ENCODE peak calls at places on chromosomes 16 and 17, in eight cellular contexts. O, Q, N, B, K, C, A and F are unnamed samples.

GRCh38 chr17:43125967-43126910 is 1.1 kb upstream of the BRCA1 start:
- DNase-seq in O (no peak), Q (no peak), N (peak), B (no peak), K (no peak), C (no peak), A (peak), F (no peak)

GRCh38 chr17:8188408-8188839 is 1.6 kb downstream of the BORCS6 start:
- DNase-seq in O (no peak), Q (no peak), N (no peak), B (no peak), K (peak), C (no peak), A (no peak), F (no peak)

GRCh38 chr17:63774141-63774981 is at the start of gene DDX42:
- DNase-seq in O (peak), Q (no peak), N (peak), B (peak), K (peak), C (peak), A (peak), F (no peak)

GRCh38 chr17:44069974-44070454 is 521 bp upstream of the G6PC3 start:
- DNase-seq in O (peak), Q (no peak), N (no peak), B (peak), K (no peak), C (peak), A (peak), F (no peak)

GRCh38 chr16:3030128-3030871 is 6.4 kb downstream of the BICDL2 start:
- DNase-seq in O (no peak), Q (no peak), N (no peak), B (no peak), K (no peak), C (no peak), A (peak), F (no peak)

GRCh38 chr17:41586863-41587495 is at the start of gene KRT14:
- DNase-seq in O (peak), Q (no peak), N (no peak), B (no peak), K (no peak), C (no peak), A (no peak), F (no peak)

GRCh38 chr17:12522743-12523181 is 142.9 kb upstream of the MYOCD start:
- DNase-seq in O (peak), Q (no peak), N (no peak), B (no peak), K (no peak), C (peak), A (peak), F (no peak)

GRCh38 chr17:69773081-69773480 is 301.9 kb upstream of the KCNJ16 start:
- DNase-seq in O (peak), Q (no peak), N (no peak), B (no peak), K (no peak), C (no peak), A (no peak), F (no peak)

GRCh38 chr17:7410634-7411426 is 3.2 kb downstream of the NLGN2 start:
- DNase-seq in O (no peak), Q (no peak), N (no peak), B (no peak), K (no peak), C (no peak), A (no peak), F (no peak)

GRCh38 chr17:59851431-59852375 is 41.0 kb downstream of the TUBD1 start:
- DNase-seq in O (peak), Q (no peak), N (peak), B (no peak), K (no peak), C (no peak), A (no peak), F (no peak)

GRCh38 chr16:1524366-1524765 is 9.1 kb upstream of the TMEM204 start:
- DNase-seq in O (no peak), Q (no peak), N (no peak), B (no peak), K (no peak), C (no peak), A (no peak), F (no peak)

GRCh38 chr16:1525871-1526607 is 7.4 kb upstream of the TMEM204 start:
- DNase-seq in O (no peak), Q (no peak), N (no peak), B (no peak), K (no peak), C (no peak), A (no peak), F (no peak)

GRCh38 chr16:1520461-1520860 is 13.0 kb upstream of the TMEM204 start:
- DNase-seq in O (no peak), Q (no peak), N (no peak), B (no peak), K (no peak), C (no peak), A (no peak), F (no peak)

GRCh38 chr16:1526608-1527555 is 6.6 kb upstream of the TMEM204 start:
- DNase-seq in O (no peak), Q (no peak), N (no peak), B (no peak), K (no peak), C (no peak), A (no peak), F (no peak)

GRCh38 chr16:1523581-1524245 is 9.8 kb upstream of the TMEM204 start:
- DNase-seq in O (no peak), Q (no peak), N (no peak), B (no peak), K (no peak), C (no peak), A (no peak), F (no peak)
- TF ChIP-seq CTCF in O (no peak), Q (no peak), N (no peak), B (no peak), K (no peak), C (no peak), A (no peak), F (no peak)

GRCh38 chr17:79273660-79274059 is 199.0 kb downstream of the ENGASE start:
- DNase-seq in O (no peak), Q (no peak), N (no peak), B (no peak), K (no peak), C (no peak), A (no peak), F (no peak)
- TF ChIP-seq CTCF in O (no peak), Q (no peak), N (no peak), B (no peak), K (no peak), C (no peak), A (no peak), F (no peak)

GRCh38 chr16:24309222-24309905 is 53.2 kb downstream of the CACNG3 start:
- DNase-seq in O (peak), Q (no peak), N (no peak), B (no peak), K (no peak), C (no peak), A (no peak), F (no peak)
- TF ChIP-seq CTCF in O (no peak), Q (no peak), N (no peak), B (no peak), K (no peak), C (no peak), A (no peak), F (no peak)

GRCh38 chr16:50450957-50451356 is 82.2 kb upstream of the BRD7 start:
- DNase-seq in O (no peak), Q (no peak), N (no peak), B (no peak), K (no peak), C (no peak), A (no peak), F (no peak)

GRCh38 chr16:50446861-50447260 is 78.1 kb upstream of the BRD7 start:
- DNase-seq in O (no peak), Q (no peak), N (peak), B (no peak), K (no peak), C (no peak), A (no peak), F (no peak)

GRCh38 chr16:50448981-50449380 is 80.2 kb upstream of the BRD7 start:
- DNase-seq in O (no peak), Q (no peak), N (peak), B (no peak), K (no peak), C (no peak), A (no peak), F (no peak)

GRCh38 chr16:50449800-50450199 is 81.0 kb upstream of the BRD7 start:
- DNase-seq in O (no peak), Q (no peak), N (peak), B (no peak), K (no peak), C (no peak), A (no peak), F (no peak)

DNA sequence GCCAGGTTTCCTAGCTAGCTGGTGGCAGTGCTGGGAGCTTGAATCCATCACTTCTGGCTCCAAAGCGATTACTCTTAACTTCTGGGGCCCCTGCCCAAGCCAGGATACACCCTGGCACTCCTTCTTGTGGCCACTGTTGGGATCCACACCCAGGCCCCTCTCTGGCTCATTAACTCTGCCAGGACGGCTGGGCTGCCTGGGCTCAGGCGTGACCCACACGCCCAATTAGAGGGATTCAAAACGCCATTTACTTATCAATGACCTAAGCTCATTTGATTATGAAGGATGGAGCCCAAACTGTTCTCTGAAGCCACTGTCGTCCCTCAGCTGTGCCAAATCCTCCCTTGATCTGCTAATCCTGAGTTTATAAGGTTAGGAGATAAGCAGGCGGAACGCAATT is 79.7 kb upstream of the BRD7 start:
- DNase-seq in O (no peak), Q (no peak), N (peak), B (no peak), K (no peak), C (no peak), A (peak), F (no peak)
- TF ChIP-seq CTCF in O (no peak), Q (no peak), N (no peak), B (no peak), K (no peak), C (no peak), A (peak), F (no peak)

DNA sequence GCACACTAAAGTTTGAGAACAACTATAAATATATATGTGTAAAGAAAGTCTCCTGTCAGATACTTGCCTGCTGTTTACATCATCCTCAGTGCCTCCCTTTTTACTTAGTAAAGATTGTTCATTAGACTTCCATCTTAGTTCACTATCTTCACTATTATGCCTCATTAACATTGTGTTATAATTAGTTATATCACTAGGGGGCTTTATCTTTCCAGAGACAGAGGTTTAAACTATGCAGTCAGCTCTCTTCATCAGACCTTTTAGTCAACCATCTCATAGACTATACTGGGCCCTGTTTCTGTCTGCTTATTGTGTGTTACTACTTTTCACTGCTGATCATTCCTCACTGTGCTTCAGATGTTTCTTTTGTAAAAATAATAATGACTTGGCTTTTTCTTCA is 630.8 kb upstream of the KIF2B start:
- DNase-seq in O (no peak), Q (no peak), N (no peak), B (peak), K (no peak), C (no peak), A (no peak), F (no peak)
- TF ChIP-seq CTCF in O (no peak), Q (no peak), N (no peak), B (peak), K (no peak), C (no peak), A (peak), F (no peak)

DNA sequence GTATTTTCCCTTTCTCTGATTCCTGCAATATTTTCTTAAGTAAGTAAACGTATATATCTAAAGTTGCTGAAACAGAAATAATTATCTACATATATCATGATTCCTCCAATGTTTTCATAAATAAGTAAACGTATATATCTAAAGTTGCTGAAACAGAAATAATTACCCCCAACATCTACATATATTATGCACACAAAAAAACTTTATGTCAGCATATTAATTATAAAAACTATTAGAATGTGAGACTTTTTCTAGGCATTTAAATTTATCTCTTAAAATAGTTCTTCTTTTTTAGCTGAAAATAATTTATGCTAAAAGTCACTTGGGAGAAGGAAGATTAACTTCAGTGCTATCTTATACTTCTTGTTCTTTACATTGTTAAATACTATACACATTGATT is 88.5 kb downstream of the WNT3 start:
- DNase-seq in O (no peak), Q (no peak), N (no peak), B (no peak), K (no peak), C (no peak), A (no peak), F (no peak)
- TF ChIP-seq CTCF in O (no peak), Q (no peak), N (no peak), B (no peak), K (no peak), C (no peak), A (no peak), F (no peak)

DNA sequence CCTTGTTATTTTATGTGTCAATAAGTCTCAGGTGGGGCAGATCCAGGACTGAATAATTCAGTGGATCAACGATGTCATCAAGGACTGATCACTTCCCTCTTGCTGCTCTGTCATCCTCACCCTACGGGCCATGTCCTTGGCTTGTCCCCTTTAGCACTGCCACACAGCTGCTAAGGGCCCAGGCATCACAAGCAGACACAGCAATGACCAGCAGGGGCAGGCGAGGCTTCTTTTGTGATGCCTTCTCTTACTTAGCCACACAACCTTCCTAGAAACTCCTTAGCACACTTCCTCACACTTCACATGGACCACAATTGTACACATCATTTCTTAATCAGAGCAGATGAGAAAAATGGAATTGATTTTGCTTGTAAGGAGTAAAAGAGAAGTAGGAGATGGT is 356.3 kb upstream of the SOX9 start:
- DNase-seq in O (peak), Q (no peak), N (no peak), B (peak), K (no peak), C (no peak), A (peak), F (peak)
- TF ChIP-seq CTCF in O (no peak), Q (no peak), N (no peak), B (peak), K (no peak), C (no peak), A (peak), F (peak)

DNA sequence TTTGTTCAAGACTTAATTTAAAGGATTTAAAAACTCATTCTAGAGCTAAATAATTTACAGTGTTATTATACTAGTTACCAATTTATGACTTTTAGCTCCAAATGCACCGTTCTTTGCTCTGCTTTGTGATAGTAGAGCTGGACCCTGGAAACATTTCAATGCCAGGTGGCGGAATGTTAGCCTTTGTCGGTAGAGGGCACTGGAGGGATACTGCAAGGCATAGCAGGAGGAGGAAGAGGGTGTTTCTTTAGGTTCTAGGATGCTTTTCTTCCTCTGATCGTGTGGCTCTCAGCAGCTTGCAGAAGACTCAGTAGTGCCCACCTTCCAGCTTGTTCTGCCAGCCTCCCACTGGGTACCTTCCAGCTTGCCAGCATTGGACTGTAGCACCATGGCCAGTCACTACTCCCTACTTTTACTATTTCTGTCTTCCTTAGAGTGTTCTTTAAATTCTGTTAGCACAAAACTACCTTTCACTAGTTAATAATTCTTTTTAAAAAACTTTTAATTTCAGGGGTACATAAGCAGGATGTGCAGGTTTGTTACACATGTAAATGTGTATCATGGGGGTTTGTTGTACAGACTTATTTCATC is 325.3 kb downstream of the UTP18 start:
- DNase-seq in O (no peak), Q (no peak), N (no peak), B (no peak), K (no peak), C (no peak), A (peak), F (no peak)
- TF ChIP-seq CTCF in O (no peak), Q (no peak), N (no peak), B (no peak), K (no peak), C (no peak), A (peak), F (no peak)